ENCODE peak calls at places on chromosomes 2 and 18, in nine cellular contexts. L is stimulated activated CD4-positive, alpha-beta T cell treated with anti-CD3 and anti-CD28 coated beads, Interleukin-2, amount 100 ng/mL, for 48 hours; A is RPMI7951; V is posterior cingulate gyrus; R is Caki2; O is dermis microvascular lymphatic vessel endothelial cell; W is stimulated activated CD8-positive, alpha-beta memory T cell treated with anti-CD3 and anti-CD28 coated beads, Interleukin-4, amount 100 ng/mL, for 4 hours; Y is NAMALWA; H is fibroblast of lung. B is an unnamed sample.

GRCh38 chr2:121596221-121597080 is 52.8 kb downstream of the CLASP1 start:
- DNase-seq in L (no peak), A (peak), V (no peak), R (peak), O (peak), W (no peak), Y (peak), H (peak), B (peak)

GRCh38 chr2:31038385-31038784 is 99.9 kb downstream of the GALNT14 start:
- DNase-seq in L (no peak), A (no peak), V (no peak), R (no peak), O (no peak), W (no peak), Y (peak), H (no peak), B (no peak)

GRCh38 chr2:26946841-26947784 is 23.3 kb upstream of the MAPRE3 start:
- DNase-seq in L (no peak), A (peak), V (peak), R (peak), O (no peak), W (no peak), Y (no peak), H (peak), B (peak)

GRCh38 chr2:215505044-215505786 is 69.3 kb upstream of the FN1 start:
- DNase-seq in L (no peak), A (no peak), V (no peak), R (no peak), O (no peak), W (no peak), Y (no peak), H (peak), B (peak)

GRCh38 chr2:67880291-67880761 is 182.5 kb downstream of the C1D start:
- DNase-seq in L (no peak), A (peak), V (no peak), R (peak), O (peak), W (no peak), Y (no peak), H (no peak), B (no peak)

GRCh38 chr2:215705771-215706261 is 269.9 kb upstream of the FN1 start:
- DNase-seq in L (no peak), A (no peak), V (no peak), R (no peak), O (no peak), W (no peak), Y (no peak), H (peak), B (no peak)

GRCh38 chr2:70181363-70181956 is 9.4 kb downstream of the C2orf42 start:
- DNase-seq in L (no peak), A (no peak), V (no peak), R (no peak), O (no peak), W (no peak), Y (peak), H (no peak), B (peak)

GRCh38 chr2:218733615-218734021 is 23.0 kb downstream of the TTLL4 start:
- DNase-seq in L (no peak), A (peak), V (no peak), R (peak), O (peak), W (peak), Y (no peak), H (peak), B (peak)

GRCh38 chr18:35950628-35950982 is 21.9 kb upstream of the RMP24 start:
- DNase-seq in L (no peak), A (no peak), V (no peak), R (no peak), O (no peak), W (no peak), Y (no peak), H (no peak), B (no peak)

GRCh38 chr2:219405451-219405850 is 12.7 kb upstream of the DES start:
- DNase-seq in L (no peak), A (no peak), V (no peak), R (no peak), O (no peak), W (no peak), Y (no peak), H (no peak), B (no peak)

GRCh38 chr2:67502346-67503065 is 105.4 kb downstream of the ETAA1 start:
- DNase-seq in L (no peak), A (no peak), V (no peak), R (no peak), O (peak), W (no peak), Y (no peak), H (no peak), B (no peak)

B was measured in MV-4-11.